ENCODE peak calls at places on chromosome 6, in seven cellular contexts. R, F, X, V, W, L and Y are unnamed samples.

GRCh38 chr6:115847671-115848070 is 213.0 kb downstream of the FRK start:
- DNase-seq in X (no peak), W (no peak), L (no peak), V (no peak), R (no peak), F (no peak), Y (no peak)

GRCh38 chr6:126721581-126722145 is 381.7 kb downstream of the CENPW start:
- DNase-seq in L (peak; percentile 94), V (no peak), F (no peak), W (peak; percentile 92), R (no peak), X (no peak), Y (peak; percentile 69)

GRCh38 chr6:122622404-122622938 is 12.3 kb downstream of the PKIB start:
- DNase-seq in V (no peak), W (no peak), R (no peak), F (peak; percentile 37), X (no peak), L (no peak), Y (no peak)

GRCh38 chr6:45984347-45984746 is 31.3 kb downstream of the CLIC5 start:
- DNase-seq in V (no peak), L (no peak), W (no peak), X (no peak), F (no peak), R (no peak), Y (no peak)

GRCh38 chr6:131911951-131912350 is 39.2 kb downstream of the CCN2 start:
- DNase-seq in F (no peak), R (no peak), V (no peak), W (no peak), L (peak; percentile 67), X (no peak), Y (no peak)

GRCh38 chr6:14661188-14661587 is 543.6 kb downstream of the CD83 start:
- DNase-seq in V (peak; percentile 15), R (peak; percentile 30), X (no peak), L (peak; percentile 56), F (no peak), W (no peak), Y (peak; percentile 27)

GRCh38 chr6:161422710-161423109 is 148.8 kb upstream of the AGPAT4 start:
- DNase-seq in L (peak; percentile 55), V (no peak), X (no peak), W (no peak), R (no peak), F (no peak), Y (peak; percentile 79)

GRCh38 chr6:49892280-49892679 is 25.9 kb upstream of the CRISP1 start:
- DNase-seq in V (no peak), W (no peak), L (no peak), F (peak; percentile 15), R (no peak), X (no peak), Y (no peak)

GRCh38 chr6:100167585-100167984 is 173.6 kb upstream of the MCHR2 start:
- DNase-seq in W (no peak), V (no peak), X (no peak), L (no peak), R (no peak), F (no peak), Y (no peak)

GRCh38 chr6:30213999-30214982 is 1.1 kb upstream of the TRIM26 start:
- DNase-seq in W (peak; percentile 54), L (peak; percentile 73), V (peak; percentile 75), R (peak; percentile 67), F (peak; percentile 65), X (peak; percentile 59), Y (peak; percentile 55)

GRCh38 chr6:5681480-5681879 is 325.2 kb downstream of the NRN1 start:
- DNase-seq in F (no peak), R (no peak), V (no peak), W (no peak), L (no peak), X (no peak), Y (no peak)

GRCh38 chr6:79909517-79909916 is 37.8 kb downstream of the ELOVL4 start:
- DNase-seq in V (no peak), X (no peak), R (no peak), L (no peak), W (no peak), F (no peak), Y (no peak)

GRCh38 chr6:1561355-1561754 is 48.4 kb upstream of the FOXC1 start:
- DNase-seq in W (no peak), L (no peak), F (no peak), V (no peak), X (no peak), R (no peak), Y (no peak)

GRCh38 chr6:81774542-81774941 is 22.1 kb upstream of the TENT5A start:
- DNase-seq in W (no peak), R (no peak), L (no peak), V (no peak), F (no peak), X (no peak), Y (no peak)

GRCh38 chr6:168051648-168052047 is 27.4 kb downstream of the FRMD1 start:
- DNase-seq in V (no peak), L (no peak), X (no peak), F (no peak), R (no peak), W (no peak), Y (no peak)

GRCh38 chr6:124028117-124028516 is 224.5 kb downstream of the NKAIN2 start:
- DNase-seq in L (peak; percentile 50), F (peak; percentile 21), V (no peak), X (no peak), W (no peak), R (no peak), Y (no peak)

GRCh38 chr6:157430834-157431233 is 49.8 kb downstream of the ZDHHC14 start:
- DNase-seq in L (no peak), V (no peak), R (no peak), W (no peak), X (no peak), F (peak; percentile 74), Y (no peak)